ENCODE peak calls at places on chromosomes 11 and 22, in eight cellular contexts. I, A, T, R, D, H, G and K are unnamed samples.

GRCh38 chr22:26707090-26707489 is 49.7 kb downstream of the MIAT start:
- DNase-seq in I (no peak), A (no peak), T (no peak), R (no peak), D (no peak), H (no peak), G (no peak), K (no peak)

GRCh38 chr11:35911013-35911412 is 32.8 kb upstream of the LDLRAD3 start:
- DNase-seq in I (no peak), A (no peak), T (no peak), R (no peak), D (no peak), H (no peak), G (no peak), K (no peak)

GRCh38 chr11:119683783-119684182 is 45.2 kb downstream of the NECTIN1 start:
- DNase-seq in I (no peak), A (peak; percentile 52), T (no peak), R (no peak), D (no peak), H (no peak), G (no peak), K (no peak)

GRCh38 chr11:129611661-129612566 is 203.7 kb upstream of the TMEM45B start:
- DNase-seq in I (no peak), A (no peak), T (no peak), R (no peak), D (no peak), H (no peak), G (no peak), K (peak; percentile 74)

GRCh38 chr11:28038775-28039174 is 69.2 kb downstream of the KIF18A start:
- DNase-seq in I (no peak), A (no peak), T (no peak), R (no peak), D (no peak), H (no peak), G (no peak), K (no peak)

GRCh38 chr11:18700375-18700774 is 1.8 kb downstream of the TMEM86A start:
- DNase-seq in I (no peak), A (peak; percentile 95), T (no peak), R (no peak), D (no peak), H (no peak), G (no peak), K (peak; percentile 51)

GRCh38 chr22:30605449-30606110 is 1.4 kb upstream of the TCN2 start:
- DNase-seq in I (peak; percentile 77), A (no peak), T (peak; percentile 24), R (peak; percentile 70), D (no peak), H (no peak), G (peak; percentile 63), K (no peak)

GRCh38 chr22:19287076-19287724 is 4.3 kb downstream of the CLTCL1 start:
- DNase-seq in I (no peak), A (no peak), T (no peak), R (no peak), D (no peak), H (no peak), G (no peak), K (no peak)

GRCh38 chr22:28394711-28395110 is 284.9 kb downstream of the TTC28 start:
- DNase-seq in I (no peak), A (no peak), T (no peak), R (no peak), D (no peak), H (no peak), G (no peak), K (no peak)

GRCh38 chr11:70135142-70136132 is 57.3 kb downstream of the ANO1 start:
- DNase-seq in I (no peak), A (no peak), T (no peak), R (no peak), D (no peak), H (no peak), G (no peak), K (no peak)

GRCh38 chr11:129324533-129325175 is 51.0 kb upstream of the BARX2 start:
- DNase-seq in I (no peak), A (peak; percentile 85), T (no peak), R (no peak), D (no peak), H (no peak), G (peak; percentile 42), K (no peak)

GRCh38 chr11:73808052-73808451 is 20.4 kb downstream of the MRPL48 start:
- DNase-seq in I (no peak), A (no peak), T (no peak), R (no peak), D (no peak), H (no peak), G (no peak), K (no peak)

GRCh38 chr11:111363985-111364384 is 15.1 kb downstream of the POU2AF1 start:
- DNase-seq in I (no peak), A (no peak), T (no peak), R (no peak), D (no peak), H (no peak), G (no peak), K (no peak)
- H3K4me3 ChIP-seq in I (no peak overlapping the region), A (no peak overlapping the region), T (no peak overlapping the region), R (no peak overlapping the region), D (no peak overlapping the region), H (no peak overlapping the region), G (no peak overlapping the region), K (no peak overlapping the region)

GRCh38 chr22:24424901-24425775 is 2.3 kb upstream of the ADORA2A start:
- DNase-seq in I (peak; percentile 66), A (no peak), T (no peak), R (no peak), D (no peak), H (no peak), G (no peak), K (no peak)

GRCh38 chr22:24421428-24421931 is 5.9 kb upstream of the ADORA2A start:
- DNase-seq in I (peak; percentile 56), A (no peak), T (peak; percentile 44), R (peak; percentile 32), D (no peak), H (peak; percentile 59), G (peak; percentile 84), K (no peak)

GRCh38 chr22:24422078-24422665 is 5.2 kb upstream of the ADORA2A start:
- DNase-seq in I (no peak), A (no peak), T (no peak), R (peak; percentile 22), D (no peak), H (no peak), G (no peak), K (no peak)

GRCh38 chr22:24424001-24424900 is 3.1 kb upstream of the ADORA2A start:
- DNase-seq in I (no peak), A (no peak), T (peak; percentile 47), R (peak; percentile 62), D (no peak), H (peak; percentile 61), G (peak; percentile 77), K (no peak)

GRCh38 chr22:24423519-24424000 is 3.8 kb upstream of the ADORA2A start:
- DNase-seq in I (peak; percentile 96), A (no peak), T (peak; percentile 44), R (peak; percentile 82), D (peak; percentile 47), H (peak; percentile 73), G (peak; percentile 92), K (no peak)
- H3K4me3 ChIP-seq in I (peak overlapping the region; percentile 58), A (peak overlapping the region; percentile 78), T (no peak overlapping the region), R (peak overlapping the region; percentile 75), D (peak overlapping the region; percentile 53), H (no peak overlapping the region), G (peak overlapping the region; percentile 39), K (no peak overlapping the region)

GRCh38 chr11:47270331-47271271 is 668 bp downstream of the MADD start:
- DNase-seq in I (peak; percentile 63), A (peak; percentile 50), T (peak; percentile 54), R (peak; percentile 39), D (peak; percentile 66), H (peak; percentile 57), G (peak; percentile 50), K (no peak)

GRCh38 chr11:47272706-47273105 is 2.8 kb downstream of the MADD start:
- DNase-seq in I (no peak), A (no peak), T (no peak), R (no peak), D (no peak), H (no peak), G (no peak), K (no peak)

GRCh38 chr11:47269829-47270305 is at the start of gene MADD:
- DNase-seq in I (peak; percentile 98), A (peak; percentile 65), T (peak; percentile 90), R (peak; percentile 92), D (peak; percentile 88), H (peak; percentile 94), G (no peak), K (no peak)

GRCh38 chr11:47271328-47271727 is 1.4 kb downstream of the MADD start:
- DNase-seq in I (no peak), A (no peak), T (no peak), R (no peak), D (no peak), H (no peak), G (no peak), K (no peak)

DNA sequence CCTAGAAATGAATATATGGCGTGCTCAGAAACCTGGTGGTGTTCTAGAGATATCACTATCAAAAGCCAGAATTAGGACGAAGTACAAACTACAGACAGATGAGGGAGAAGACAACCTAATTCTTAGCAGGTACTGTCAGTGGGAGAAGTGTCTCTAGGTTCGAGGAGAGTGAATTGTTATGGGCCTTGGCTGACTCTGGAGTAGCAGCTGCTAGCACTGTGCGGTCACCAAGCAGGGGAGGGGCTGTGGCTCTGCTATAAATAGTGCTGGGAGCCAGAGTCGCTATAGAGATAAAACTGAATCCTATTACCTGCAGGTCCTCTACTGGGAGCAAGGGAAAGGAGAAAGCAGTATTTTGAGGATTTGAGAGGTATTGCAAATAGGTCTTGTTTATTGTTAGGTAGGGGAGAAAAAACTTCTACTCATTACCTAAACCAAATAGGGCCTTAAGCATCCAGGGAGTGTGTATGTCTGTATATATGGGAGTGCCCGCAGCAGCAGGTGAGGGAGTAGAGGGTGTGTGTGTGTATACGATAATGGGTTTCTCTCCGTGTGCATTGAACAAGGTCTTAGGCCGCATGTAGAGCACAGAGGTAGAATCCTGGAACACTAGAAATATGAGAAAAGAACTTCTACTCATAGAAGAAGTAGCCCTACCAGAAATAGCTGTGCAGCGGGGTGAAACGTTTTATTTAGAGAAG is 2.2 kb downstream of the MADD start:
- DNase-seq in I (peak; percentile 31), A (peak; percentile 25), T (no peak), R (no peak), D (peak; percentile 78), H (no peak), G (no peak), K (no peak)
- H3K4me3 ChIP-seq in I (peak overlapping the region; percentile 24), A (no peak overlapping the region), T (no peak overlapping the region), R (no peak overlapping the region), D (peak overlapping the region; percentile 79), H (peak overlapping the region; percentile 60), G (no peak overlapping the region), K (no peak overlapping the region)

GRCh38 chr11:103370076-103370475 is 260.9 kb downstream of the DYNC2H1 start:
- DNase-seq in I (no peak), A (no peak), T (no peak), R (no peak), D (no peak), H (no peak), G (no peak), K (no peak)
- H3K4me3 ChIP-seq in I (no peak overlapping the region), A (no peak overlapping the region), T (no peak overlapping the region), R (no peak overlapping the region), D (no peak overlapping the region), H (no peak overlapping the region), G (no peak overlapping the region), K (no peak overlapping the region)

DNA sequence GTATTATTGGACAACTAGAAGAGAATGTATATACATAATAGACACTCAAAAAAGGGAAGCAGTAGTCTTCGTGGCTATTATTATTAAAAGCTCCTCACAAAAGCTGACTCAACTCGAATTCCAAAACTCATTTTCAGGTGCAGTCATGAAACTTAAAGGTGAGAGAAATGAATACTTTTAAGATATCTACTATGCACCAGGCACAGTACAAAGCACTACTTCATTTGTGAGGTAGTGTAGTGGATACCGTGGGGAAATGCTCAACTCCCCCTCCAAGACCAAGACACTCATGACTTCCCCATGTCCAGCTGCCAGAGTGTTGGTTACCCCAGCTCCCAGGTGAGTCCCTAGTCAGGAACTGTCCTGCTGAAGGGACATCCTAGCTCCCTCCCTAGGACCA is 2.1 kb downstream of the SYN3 start:
- DNase-seq in I (no peak), A (no peak), T (no peak), R (no peak), D (no peak), H (no peak), G (no peak), K (no peak)
- H3K4me3 ChIP-seq in I (no peak overlapping the region), A (no peak overlapping the region), T (no peak overlapping the region), R (no peak overlapping the region), D (peak overlapping the region; percentile 64), H (no peak overlapping the region), G (peak overlapping the region; percentile 93), K (no peak overlapping the region)